ENCODE peak calls at places on chromosome X, in eight cellular contexts. One of them, this sample, is unnamed.

GRCh38 chrX:22135171-22135711 is 103.1 kb downstream of the PHEX start:
- DNase-seq in WERI-Rb-1: no peak
- DNase-seq in choroid plexus epithelial cell: peak
- DNase-seq in AG04449: no peak
- DNase-seq in astrocyte of the spinal cord: peak
- DNase-seq in GM23338: no peak
- DNase-seq in GM23248: peak
- DNase-seq in mesenchymal stem cell: peak
- DNase-seq in this sample: peak

GRCh38 chrX:56728752-56729151 is 291 bp upstream of the NBDY start:
- DNase-seq in WERI-Rb-1: no peak
- DNase-seq in choroid plexus epithelial cell: peak
- DNase-seq in AG04449: no peak
- DNase-seq in astrocyte of the spinal cord: peak
- DNase-seq in GM23338: peak
- DNase-seq in GM23248: peak
- DNase-seq in mesenchymal stem cell: peak
- DNase-seq in this sample: no peak

GRCh38 chrX:73289039-73289438 is 74.4 kb upstream of the NAP1L2 start:
- DNase-seq in WERI-Rb-1: peak
- DNase-seq in choroid plexus epithelial cell: no peak
- DNase-seq in AG04449: no peak
- DNase-seq in astrocyte of the spinal cord: no peak
- DNase-seq in GM23338: peak
- DNase-seq in GM23248: peak
- DNase-seq in mesenchymal stem cell: no peak
- DNase-seq in this sample: no peak

GRCh38 chrX:19889582-19890342 is 2.4 kb upstream of the SH3KBP1 start:
- DNase-seq in WERI-Rb-1: peak
- DNase-seq in choroid plexus epithelial cell: peak
- DNase-seq in AG04449: no peak
- DNase-seq in astrocyte of the spinal cord: peak
- DNase-seq in GM23338: no peak
- DNase-seq in GM23248: peak
- DNase-seq in mesenchymal stem cell: peak
- DNase-seq in this sample: peak

GRCh38 chrX:93346309-93346708 is 327.1 kb downstream of the NAP1L3 start:
- DNase-seq in WERI-Rb-1: no peak
- DNase-seq in choroid plexus epithelial cell: no peak
- DNase-seq in AG04449: no peak
- DNase-seq in astrocyte of the spinal cord: no peak
- DNase-seq in GM23338: no peak
- DNase-seq in GM23248: no peak
- DNase-seq in mesenchymal stem cell: no peak
- DNase-seq in this sample: no peak

GRCh38 chrX:40778861-40779575 is 43.7 kb upstream of the MED14 start:
- DNase-seq in WERI-Rb-1: no peak
- DNase-seq in choroid plexus epithelial cell: no peak
- DNase-seq in AG04449: no peak
- DNase-seq in astrocyte of the spinal cord: peak
- DNase-seq in GM23338: no peak
- DNase-seq in GM23248: peak
- DNase-seq in mesenchymal stem cell: peak
- DNase-seq in this sample: no peak

GRCh38 chrX:138026211-138026610 is 460.3 kb downstream of the ZIC3 start:
- DNase-seq in WERI-Rb-1: no peak
- DNase-seq in choroid plexus epithelial cell: peak
- DNase-seq in AG04449: no peak
- DNase-seq in astrocyte of the spinal cord: peak
- DNase-seq in GM23338: peak
- DNase-seq in GM23248: peak
- DNase-seq in mesenchymal stem cell: no peak
- DNase-seq in this sample: no peak

GRCh38 chrX:65596270-65596669 is 61.7 kb upstream of the LAS1L start:
- DNase-seq in WERI-Rb-1: no peak
- DNase-seq in choroid plexus epithelial cell: peak
- DNase-seq in AG04449: no peak
- DNase-seq in astrocyte of the spinal cord: peak
- DNase-seq in GM23338: no peak
- DNase-seq in GM23248: peak
- DNase-seq in mesenchymal stem cell: peak
- DNase-seq in this sample: no peak

GRCh38 chrX:31483336-31483735 is 411.5 kb upstream of the FTHL17 start:
- DNase-seq in WERI-Rb-1: no peak
- DNase-seq in choroid plexus epithelial cell: peak
- DNase-seq in AG04449: no peak
- DNase-seq in astrocyte of the spinal cord: peak
- DNase-seq in GM23338: no peak
- DNase-seq in GM23248: peak
- DNase-seq in mesenchymal stem cell: peak
- DNase-seq in this sample: peak

GRCh38 chrX:48540015-48540350 is 469 bp downstream of the TBC1D25 start:
- DNase-seq in WERI-Rb-1: no peak
- DNase-seq in choroid plexus epithelial cell: peak
- DNase-seq in AG04449: no peak
- DNase-seq in astrocyte of the spinal cord: peak
- DNase-seq in GM23338: no peak
- DNase-seq in GM23248: peak
- DNase-seq in mesenchymal stem cell: peak
- DNase-seq in this sample: no peak

GRCh38 chrX:42108140-42108503 is 184.8 kb upstream of the CASK start:
- DNase-seq in WERI-Rb-1: no peak
- DNase-seq in choroid plexus epithelial cell: no peak
- DNase-seq in AG04449: no peak
- DNase-seq in astrocyte of the spinal cord: no peak
- DNase-seq in GM23338: no peak
- DNase-seq in GM23248: no peak
- DNase-seq in mesenchymal stem cell: no peak
- DNase-seq in this sample: no peak

GRCh38 chrX:129706395-129707072 is 32.2 kb upstream of the XPNPEP2 start:
- DNase-seq in WERI-Rb-1: no peak
- DNase-seq in choroid plexus epithelial cell: peak
- DNase-seq in AG04449: no peak
- DNase-seq in astrocyte of the spinal cord: peak
- DNase-seq in GM23338: no peak
- DNase-seq in GM23248: no peak
- DNase-seq in mesenchymal stem cell: no peak
- DNase-seq in this sample: no peak

GRCh38 chrX:136767104-136767941 is 13.4 kb downstream of the ARHGEF6 start:
- DNase-seq in WERI-Rb-1: peak
- DNase-seq in choroid plexus epithelial cell: peak
- DNase-seq in AG04449: no peak
- DNase-seq in astrocyte of the spinal cord: peak
- DNase-seq in GM23338: peak
- DNase-seq in GM23248: peak
- DNase-seq in mesenchymal stem cell: peak
- DNase-seq in this sample: no peak

GRCh38 chrX:17438221-17438620 is 63.2 kb downstream of the NHS start:
- DNase-seq in WERI-Rb-1: no peak
- DNase-seq in choroid plexus epithelial cell: no peak
- DNase-seq in AG04449: no peak
- DNase-seq in astrocyte of the spinal cord: no peak
- DNase-seq in GM23338: no peak
- DNase-seq in GM23248: no peak
- DNase-seq in mesenchymal stem cell: no peak
- DNase-seq in this sample: no peak

GRCh38 chrX:47278684-47279083 is 45.9 kb downstream of the USP11 start:
- DNase-seq in WERI-Rb-1: no peak
- DNase-seq in choroid plexus epithelial cell: peak
- DNase-seq in AG04449: peak
- DNase-seq in astrocyte of the spinal cord: peak
- DNase-seq in GM23338: no peak
- DNase-seq in GM23248: peak
- DNase-seq in mesenchymal stem cell: no peak
- DNase-seq in this sample: peak

GRCh38 chrX:78555401-78555980 is 103.6 kb downstream of the RTL3 start:
- DNase-seq in WERI-Rb-1: no peak
- DNase-seq in choroid plexus epithelial cell: peak
- DNase-seq in AG04449: no peak
- DNase-seq in astrocyte of the spinal cord: peak
- DNase-seq in GM23338: no peak
- DNase-seq in GM23248: peak
- DNase-seq in mesenchymal stem cell: peak
- DNase-seq in this sample: no peak

GRCh38 chrX:11351375-11352295 is 58.4 kb downstream of the AMELX start:
- DNase-seq in WERI-Rb-1: no peak
- DNase-seq in choroid plexus epithelial cell: peak
- DNase-seq in AG04449: no peak
- DNase-seq in astrocyte of the spinal cord: peak
- DNase-seq in GM23338: no peak
- DNase-seq in GM23248: peak
- DNase-seq in mesenchymal stem cell: peak
- DNase-seq in this sample: peak

DNA sequence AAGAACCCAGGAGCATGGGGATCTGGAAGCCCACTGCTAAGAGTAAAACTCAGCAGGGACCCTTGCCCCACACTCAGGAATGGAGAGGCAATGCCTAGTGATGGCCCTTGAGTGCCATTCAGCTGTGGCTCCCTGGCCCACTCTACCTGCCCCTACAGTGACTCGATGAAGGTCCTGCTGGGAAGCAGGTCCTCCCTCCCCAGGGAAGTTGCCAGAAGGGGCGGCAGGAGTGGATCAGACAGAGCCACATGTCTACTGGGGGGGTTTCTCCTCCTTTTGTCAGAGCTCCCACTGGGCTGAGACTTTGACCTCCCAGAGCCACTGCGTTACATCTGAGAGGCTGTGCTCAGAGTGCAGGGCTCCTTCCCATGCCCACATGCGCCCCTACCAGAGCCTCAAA is 1.2 kb downstream of the SLC10A3 start:
- DNase-seq in WERI-Rb-1: no peak
- DNase-seq in choroid plexus epithelial cell: no peak
- DNase-seq in AG04449: no peak
- DNase-seq in astrocyte of the spinal cord: no peak
- DNase-seq in GM23338: no peak
- DNase-seq in GM23248: no peak
- DNase-seq in mesenchymal stem cell: no peak
- DNase-seq in this sample: no peak
- H3K4me3 ChIP-seq in WERI-Rb-1: no peak
- H3K4me3 ChIP-seq in choroid plexus epithelial cell: no peak
- H3K4me3 ChIP-seq in AG04449: peak
- H3K4me3 ChIP-seq in astrocyte of the spinal cord: no peak
- H3K4me3 ChIP-seq in GM23338: no peak
- H3K4me3 ChIP-seq in GM23248: peak
- H3K4me3 ChIP-seq in mesenchymal stem cell: no peak
- H3K4me3 ChIP-seq in this sample: peak

DNA sequence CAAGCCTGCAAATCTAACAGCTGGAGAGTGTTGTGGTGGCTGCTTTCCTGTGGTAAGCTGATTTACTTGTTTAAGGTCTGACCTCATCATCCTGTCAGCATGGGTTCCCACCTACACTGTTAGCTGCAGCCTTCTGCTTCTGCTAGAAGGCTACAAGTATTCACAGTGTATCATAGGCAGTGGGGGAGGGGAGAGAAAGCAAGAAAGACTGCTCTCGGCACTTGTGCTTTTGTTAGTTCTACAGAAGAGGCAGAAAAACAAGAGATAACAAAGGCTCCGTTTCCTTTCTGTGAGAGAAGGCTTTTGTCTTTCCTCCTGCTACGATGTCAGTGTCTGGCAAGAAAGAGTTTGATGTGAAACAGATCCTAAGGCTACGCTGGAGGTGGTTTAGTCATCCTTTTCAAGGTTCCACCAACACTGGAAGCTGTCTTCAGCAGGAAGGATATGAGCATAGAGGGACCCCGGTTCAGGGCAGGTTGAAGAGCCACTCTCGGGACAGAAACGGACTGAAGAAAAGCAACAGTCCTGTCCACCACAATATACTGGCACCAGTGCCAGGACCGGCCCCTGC is at the start of gene KLHL4:
- DNase-seq in WERI-Rb-1: peak
- DNase-seq in choroid plexus epithelial cell: peak
- DNase-seq in AG04449: no peak
- DNase-seq in astrocyte of the spinal cord: peak
- DNase-seq in GM23338: peak
- DNase-seq in GM23248: peak
- DNase-seq in mesenchymal stem cell: peak
- DNase-seq in this sample: peak
- H3K4me3 ChIP-seq in WERI-Rb-1: no peak
- H3K4me3 ChIP-seq in choroid plexus epithelial cell: peak
- H3K4me3 ChIP-seq in AG04449: no peak
- H3K4me3 ChIP-seq in astrocyte of the spinal cord: peak
- H3K4me3 ChIP-seq in GM23338: peak
- H3K4me3 ChIP-seq in GM23248: no peak
- H3K4me3 ChIP-seq in mesenchymal stem cell: peak
- H3K4me3 ChIP-seq in this sample: peak

GRCh38 chrX:125293792-125294780 is 25.6 kb upstream of the TEX13C start:
- DNase-seq in WERI-Rb-1: no peak
- DNase-seq in choroid plexus epithelial cell: no peak
- DNase-seq in AG04449: no peak
- DNase-seq in astrocyte of the spinal cord: no peak
- DNase-seq in GM23338: no peak
- DNase-seq in GM23248: no peak
- DNase-seq in mesenchymal stem cell: peak
- DNase-seq in this sample: no peak

GRCh38 chrX:125288343-125288742 is 31.3 kb upstream of the TEX13C start:
- DNase-seq in WERI-Rb-1: no peak
- DNase-seq in choroid plexus epithelial cell: no peak
- DNase-seq in AG04449: no peak
- DNase-seq in astrocyte of the spinal cord: no peak
- DNase-seq in GM23338: no peak
- DNase-seq in GM23248: no peak
- DNase-seq in mesenchymal stem cell: no peak
- DNase-seq in this sample: no peak

GRCh38 chrX:125289920-125290319 is 29.8 kb upstream of the TEX13C start:
- DNase-seq in WERI-Rb-1: no peak
- DNase-seq in choroid plexus epithelial cell: no peak
- DNase-seq in AG04449: no peak
- DNase-seq in astrocyte of the spinal cord: peak
- DNase-seq in GM23338: no peak
- DNase-seq in GM23248: peak
- DNase-seq in mesenchymal stem cell: peak
- DNase-seq in this sample: no peak

GRCh38 chrX:125289209-125289608 is 30.5 kb upstream of the TEX13C start:
- DNase-seq in WERI-Rb-1: no peak
- DNase-seq in choroid plexus epithelial cell: no peak
- DNase-seq in AG04449: no peak
- DNase-seq in astrocyte of the spinal cord: peak
- DNase-seq in GM23338: no peak
- DNase-seq in GM23248: no peak
- DNase-seq in mesenchymal stem cell: no peak
- DNase-seq in this sample: no peak

DNA sequence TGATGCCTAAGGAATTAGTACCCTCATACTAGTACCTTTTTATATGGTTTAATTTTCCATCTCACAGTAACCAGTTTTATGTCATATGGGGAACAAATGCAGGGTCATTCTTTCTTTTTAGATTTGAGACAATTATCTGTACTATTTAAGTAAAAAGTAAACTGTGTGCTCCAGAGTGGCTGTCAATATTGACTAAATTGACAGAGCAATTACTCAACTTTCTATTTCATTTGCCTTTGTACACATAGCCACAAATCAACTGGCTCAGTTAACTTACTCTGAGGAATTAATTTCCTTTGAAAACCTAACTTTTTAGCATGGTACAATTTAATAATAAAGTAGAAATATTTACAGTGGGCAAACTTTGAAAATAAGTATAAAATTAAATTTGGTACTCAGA is 28.5 kb upstream of the TEX13C start:
- DNase-seq in WERI-Rb-1: no peak
- DNase-seq in choroid plexus epithelial cell: no peak
- DNase-seq in AG04449: no peak
- DNase-seq in astrocyte of the spinal cord: no peak
- DNase-seq in GM23338: no peak
- DNase-seq in GM23248: no peak
- DNase-seq in mesenchymal stem cell: no peak
- DNase-seq in this sample: no peak
- H3K4me3 ChIP-seq in WERI-Rb-1: no peak
- H3K4me3 ChIP-seq in choroid plexus epithelial cell: no peak
- H3K4me3 ChIP-seq in AG04449: no peak
- H3K4me3 ChIP-seq in astrocyte of the spinal cord: no peak
- H3K4me3 ChIP-seq in GM23338: no peak
- H3K4me3 ChIP-seq in GM23248: no peak
- H3K4me3 ChIP-seq in mesenchymal stem cell: no peak
- H3K4me3 ChIP-seq in this sample: no peak

GRCh38 chrX:115966920-115967319 is 203.6 kb upstream of the AGTR2 start:
- DNase-seq in WERI-Rb-1: no peak
- DNase-seq in choroid plexus epithelial cell: no peak
- DNase-seq in AG04449: no peak
- DNase-seq in astrocyte of the spinal cord: no peak
- DNase-seq in GM23338: no peak
- DNase-seq in GM23248: peak
- DNase-seq in mesenchymal stem cell: peak
- DNase-seq in this sample: no peak
- H3K4me3 ChIP-seq in WERI-Rb-1: no peak
- H3K4me3 ChIP-seq in choroid plexus epithelial cell: no peak
- H3K4me3 ChIP-seq in AG04449: no peak
- H3K4me3 ChIP-seq in astrocyte of the spinal cord: no peak
- H3K4me3 ChIP-seq in GM23338: peak
- H3K4me3 ChIP-seq in GM23248: peak
- H3K4me3 ChIP-seq in mesenchymal stem cell: no peak
- H3K4me3 ChIP-seq in this sample: no peak